ENCODE peak calls at places on chromosomes 5 and 9, in six cellular contexts. F is pancreas, K is fibroblast of lung, R is WERI-Rb-1, W is mesendoderm, Y is tibial nerve. H is an unnamed sample.

GRCh38 chr5:171979606-171980005 is 26.8 kb downstream of the FBXW11 start:
- DNase-seq in F (no peak), K (no peak), R (no peak), W (no peak), Y (no peak), H (no peak)

GRCh38 chr9:37430841-37431597 is 8.5 kb downstream of the GRHPR start:
- DNase-seq in F (no peak), K (no peak), R (peak; percentile 59), W (peak; percentile 60), Y (no peak), H (no peak)

GRCh38 chr5:145681686-145682085 is 153.5 kb downstream of the PRELID2 start:
- DNase-seq in F (peak; percentile 59), K (peak; percentile 82), R (peak; percentile 74), W (peak; percentile 70), Y (peak; percentile 78), H (no peak)

GRCh38 chr5:68911840-68912690 is 181.7 kb upstream of the SLC30A5 start:
- DNase-seq in F (no peak), K (peak; percentile 91), R (no peak), W (no peak), Y (no peak), H (no peak)

GRCh38 chr9:92725266-92725545 is 39.4 kb downstream of the BICD2 start:
- DNase-seq in F (no peak), K (no peak), R (no peak), W (no peak), Y (no peak), H (no peak)

GRCh38 chr9:128987800-128988199 is 40.3 kb downstream of the NUP188 start:
- DNase-seq in F (no peak), K (peak; percentile 84), R (no peak), W (no peak), Y (no peak), H (no peak)

GRCh38 chr5:74055446-74056097 is 429.6 kb downstream of the ARHGEF28 start:
- DNase-seq in F (no peak), K (no peak), R (peak; percentile 30), W (peak; percentile 74), Y (no peak), H (no peak)

GRCh38 chr9:128207076-128207731 is 4.0 kb downstream of the DNM1 start:
- DNase-seq in F (no peak), K (no peak), R (no peak), W (no peak), Y (no peak), H (no peak)

GRCh38 chr5:52668544-52669185 is 119.1 kb upstream of the ITGA1 start:
- DNase-seq in F (no peak), K (no peak), R (no peak), W (no peak), Y (no peak), H (no peak)

GRCh38 chr5:82306151-82306550 is 28.0 kb upstream of the RPS23 start:
- DNase-seq in F (no peak), K (no peak), R (no peak), W (peak; percentile 32), Y (no peak), H (no peak)

GRCh38 chr9:93173365-93174150 is 10.4 kb upstream of the WNK2 start:
- DNase-seq in F (no peak), K (no peak), R (no peak), W (no peak), Y (no peak), H (no peak)

GRCh38 chr9:109022909-109023308 is 9.6 kb upstream of the CTNNAL1 start:
- DNase-seq in F (no peak), K (no peak), R (no peak), W (peak; percentile 27), Y (no peak), H (no peak)

GRCh38 chr5:144484124-144484897 is 313.6 kb downstream of the KCTD16 start:
- DNase-seq in F (no peak), K (peak; percentile 48), R (no peak), W (peak; percentile 62), Y (no peak), H (no peak)

GRCh38 chr5:8829322-8830029 is 716.4 kb downstream of the SEMA5A start:
- DNase-seq in F (no peak), K (peak; percentile 100), R (no peak), W (peak; percentile 88), Y (no peak), H (no peak)

GRCh38 chr5:135432113-135432512 is 15.0 kb downstream of the DCANP1 start:
- DNase-seq in F (no peak), K (no peak), R (no peak), W (no peak), Y (no peak), H (no peak)

GRCh38 chr5:6819521-6819920 is 106.3 kb downstream of the TENT4A start:
- DNase-seq in F (no peak), K (no peak), R (peak; percentile 65), W (peak; percentile 44), Y (no peak), H (no peak)

GRCh38 chr9:129653819-129654528 is 11.5 kb upstream of the PRRX2 start:
- DNase-seq in F (no peak), K (no peak), R (no peak), W (peak; percentile 36), Y (no peak), H (no peak)

GRCh38 chr9:4301971-4302427 is 2.1 kb upstream of the GLIS3 start:
- DNase-seq in F (no peak), K (peak; percentile 93), R (no peak), W (peak; percentile 25), Y (no peak), H (no peak)

GRCh38 chr9:106677374-106677773 is 185.6 kb upstream of the ZNF462 start:
- DNase-seq in F (no peak), K (no peak), R (no peak), W (peak; percentile 9), Y (no peak), H (no peak)

GRCh38 chr5:73796164-73797141 is 170.5 kb downstream of the ARHGEF28 start:
- DNase-seq in F (no peak), K (peak; percentile 95), R (no peak), W (peak; percentile 69), Y (peak; percentile 48), H (no peak)

GRCh38 chr5:163585206-163585605 is 79.8 kb downstream of the MAT2B start:
- DNase-seq in F (no peak), K (no peak), R (no peak), W (no peak), Y (no peak), H (no peak)

GRCh38 chr9:108933231-108933630 is 693 bp downstream of the ELP1 start:
- DNase-seq in F (no peak), K (peak; percentile 12), R (peak; percentile 19), W (no peak), Y (peak; percentile 5), H (no peak)

GRCh38 chr9:75185585-75186170 is 97.4 kb downstream of the OSTF1 start:
- DNase-seq in F (peak; percentile 10), K (no peak), R (peak; percentile 69), W (peak; percentile 75), Y (no peak), H (peak; percentile 37)

GRCh38 chr9:130426883-130427282 is 17.9 kb upstream of the ASS1 start:
- DNase-seq in F (no peak), K (no peak), R (no peak), W (no peak), Y (no peak), H (no peak)

GRCh38 chr5:55177078-55177477 is 4.1 kb upstream of the CDC20B start:
- DNase-seq in F (no peak), K (no peak), R (no peak), W (no peak), Y (no peak), H (no peak)
- H3K27me3 ChIP-seq in F (peaks cover 5% of the 10 kb centered on the region), K (peaks cover 40% of the 10 kb centered on the region), R (no peaks in the 10 kb centered on the region), W (peaks cover 32% of the 10 kb centered on the region), Y (no peaks in the 10 kb centered on the region), H (peaks cover 21% of the 10 kb centered on the region)

DNA sequence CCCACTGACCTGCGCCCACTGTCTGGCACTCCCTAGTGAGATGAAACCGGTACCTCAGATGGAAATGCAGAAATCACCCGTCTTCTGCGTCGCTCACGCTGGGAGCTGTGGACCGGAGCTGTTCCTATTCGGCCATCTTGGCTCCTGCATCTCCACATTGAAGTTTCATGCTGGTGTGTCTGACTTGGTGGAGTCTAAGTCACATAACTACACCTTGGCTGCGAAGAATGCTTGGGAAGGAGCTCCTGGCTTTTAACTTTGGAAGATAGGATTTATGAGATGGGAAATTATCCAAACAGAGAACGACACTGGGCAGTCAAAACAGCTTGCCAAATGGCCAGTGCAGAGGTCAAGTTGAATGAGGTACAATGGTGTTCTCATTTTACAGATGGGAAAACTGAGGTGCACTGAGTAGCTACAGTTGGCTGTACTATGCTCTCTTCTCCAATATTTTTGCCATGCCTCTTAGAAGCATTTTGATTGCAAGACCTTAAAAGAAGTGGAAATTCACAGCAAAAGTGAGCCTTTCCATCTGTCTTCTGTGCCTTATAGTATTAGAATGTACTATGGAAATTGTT is 36.7 kb downstream of the CCDC192 start:
- DNase-seq in F (no peak), K (no peak), R (no peak), W (peak; percentile 23), Y (no peak), H (no peak)
- H3K4me3 ChIP-seq in F (no peak overlapping the region), K (no peak overlapping the region), R (no peak overlapping the region), W (no peak overlapping the region), Y (no peak overlapping the region), H (no peak overlapping the region)

GRCh38 chr5:177493795-177494355 is 3.5 kb downstream of the PDLIM7 start:
- DNase-seq in F (no peak), K (no peak), R (no peak), W (no peak), Y (no peak), H (no peak)

GRCh38 chr5:177495243-177496060 is 2.0 kb downstream of the PDLIM7 start:
- DNase-seq in F (no peak), K (peak; percentile 96), R (peak; percentile 34), W (peak; percentile 96), Y (peak; percentile 39), H (no peak)

GRCh38 chr5:177496111-177497010 is 1.0 kb downstream of the PDLIM7 start:
- DNase-seq in F (peak; percentile 31), K (peak; percentile 96), R (peak; percentile 71), W (peak; percentile 97), Y (peak; percentile 56), H (no peak)

GRCh38 chr5:177492841-177493240 is 4.6 kb downstream of the PDLIM7 start:
- DNase-seq in F (no peak), K (no peak), R (no peak), W (no peak), Y (no peak), H (no peak)

DNA sequence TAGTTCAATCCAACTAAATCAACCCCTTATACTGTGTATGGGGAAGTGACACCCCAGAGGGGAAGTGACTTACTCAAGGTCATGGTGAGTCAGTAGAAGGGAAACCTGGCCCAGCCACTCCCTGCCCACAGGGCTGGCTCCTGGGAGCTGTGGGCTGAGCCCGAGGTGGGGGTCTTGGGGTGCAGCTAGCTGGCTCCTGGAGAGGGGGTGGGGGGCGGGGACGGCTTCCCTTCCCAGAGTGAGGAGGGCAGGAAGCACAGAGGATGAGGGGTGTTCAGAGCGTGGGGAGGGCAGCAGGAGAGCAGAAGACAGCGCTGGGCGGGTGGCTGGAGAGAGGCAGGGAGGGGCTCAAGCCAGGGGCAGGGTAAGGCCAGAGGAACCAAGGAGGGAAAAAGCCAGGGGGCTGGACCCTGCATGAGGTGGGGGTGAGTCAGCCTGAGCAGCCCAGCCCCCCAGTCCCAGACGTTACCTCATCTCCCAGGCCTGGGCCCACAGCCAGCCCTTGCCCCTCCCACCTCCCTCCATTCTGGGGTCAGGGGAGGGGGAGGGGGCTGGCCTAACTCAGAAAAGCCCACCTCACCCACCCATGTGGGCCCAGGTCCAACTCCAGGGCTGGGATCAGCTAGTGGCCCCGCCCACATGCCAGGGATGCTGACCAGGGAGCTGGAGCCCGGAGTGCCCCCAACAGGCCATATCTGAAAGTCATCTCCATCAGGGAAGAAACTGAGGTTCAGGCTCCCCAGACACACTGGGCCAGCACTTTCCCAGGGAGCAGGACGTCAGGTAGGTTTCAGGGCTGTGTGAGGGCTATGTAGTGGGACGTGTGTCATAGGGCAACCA is 2.8 kb downstream of the PDLIM7 start:
- DNase-seq in F (no peak), K (peak; percentile 91), R (peak; percentile 43), W (peak; percentile 97), Y (peak; percentile 33), H (no peak)
- H3K27ac ChIP-seq in F (no peak overlapping the region), K (peak overlapping the region; percentile 93), R (no peak overlapping the region), W (peak overlapping the region; percentile 94), Y (peak overlapping the region; percentile 78), H (peak overlapping the region; percentile 8)

GRCh38 chr9:133276001-133276884 is 1.2 kb upstream of the ABO start:
- DNase-seq in F (no peak), K (no peak), R (no peak), W (no peak), Y (no peak), H (no peak)
- H3K27me3 ChIP-seq in F (no peaks in the 10 kb centered on the region), K (peaks cover 19% of the 10 kb centered on the region), R (no peaks in the 10 kb centered on the region), W (peaks cover 27% of the 10 kb centered on the region), Y (no peaks in the 10 kb centered on the region), H (no peaks in the 10 kb centered on the region)

H was measured in naive thymus-derived CD4-positive, alpha-beta T cell.